ENCODE peak calls at places on chromosomes 1 and 21, in ten cellular contexts. Q, L, J, N, U, X, H, C, E and D are unnamed samples. For H3K4me1, the result is how much of the 10 kb centered on the place peaks cover.

GRCh38 chr1:208047476-208047934 is 136.6 kb upstream of the CD34 start:
- DNase-seq in N (no peak), X (no peak), C (no peak), Q (peak), H (no peak), U (no peak), J (no peak), E (peak), L (peak), D (no peak)

GRCh38 chr1:93694039-93694438 is 12.4 kb upstream of the BCAR3 start:
- DNase-seq in N (no peak), L (no peak), C (no peak), J (no peak), H (no peak), Q (no peak), X (no peak), E (no peak), U (no peak), D (no peak)

GRCh38 chr1:219041819-219042218 is 131.9 kb upstream of the LYPLAL1 start:
- DNase-seq in X (no peak), J (no peak), L (no peak), C (no peak), N (no peak), U (no peak), H (no peak), E (no peak), Q (no peak), D (no peak)

GRCh38 chr1:149846042-149846441 is 53.3 kb upstream of the BOLA1 start:
- DNase-seq in U (no peak), Q (no peak), L (no peak), N (no peak), H (no peak), C (peak), E (no peak), X (no peak), J (no peak), D (peak)

GRCh38 chr21:42276526-42277154 is 38.6 kb downstream of the TFF3 start:
- DNase-seq in E (no peak), J (no peak), H (no peak), U (no peak), Q (no peak), N (no peak), X (no peak), C (no peak), L (no peak), D (no peak)

GRCh38 chr1:115677570-115677969 is 35.8 kb downstream of the VANGL1 start:
- DNase-seq in J (no peak), C (peak), N (no peak), Q (no peak), L (no peak), X (no peak), U (no peak), H (no peak), E (no peak), D (no peak)

GRCh38 chr1:173224280-173224886 is 17.3 kb upstream of the TNFSF4 start:
- DNase-seq in E (no peak), J (no peak), L (no peak), Q (no peak), N (no peak), H (no peak), C (no peak), X (no peak), U (no peak), D (no peak)

GRCh38 chr1:236877661-236878060 is 82.6 kb downstream of the MTR start:
- DNase-seq in Q (no peak), J (no peak), X (no peak), H (no peak), C (no peak), N (no peak), U (no peak), L (no peak), E (no peak), D (no peak)

GRCh38 chr1:2368053-2368744 is 23.2 kb downstream of the MORN1 start:
- DNase-seq in U (no peak), J (no peak), E (no peak), C (no peak), H (no peak), Q (no peak), X (no peak), N (no peak), L (no peak), D (no peak)

GRCh38 chr1:47931395-47931794 is 65.8 kb downstream of the TRABD2B start:
- DNase-seq in N (no peak), X (no peak), Q (no peak), H (peak), C (no peak), U (no peak), J (no peak), L (no peak), E (no peak), D (no peak)

GRCh38 chr1:200207711-200208126 is 180.2 kb downstream of the NR5A2 start:
- DNase-seq in X (no peak), L (no peak), U (no peak), E (no peak), N (no peak), H (no peak), Q (no peak), J (no peak), C (no peak), D (no peak)

GRCh38 chr1:160460683-160461287 is 60.4 kb downstream of the VANGL2 start:
- DNase-seq in X (no peak), C (no peak), J (no peak), N (no peak), L (no peak), U (no peak), E (no peak), Q (no peak), H (no peak), D (no peak)

GRCh38 chr1:41434748-41435449 is 49.6 kb downstream of the EDN2 start:
- DNase-seq in C (no peak), H (no peak), N (no peak), X (no peak), E (no peak), L (no peak), J (no peak), Q (no peak), U (no peak), D (no peak)

GRCh38 chr1:117365350-117366280 is 1.6 kb upstream of the MAN1A2 start:
- DNase-seq in X (no peak), H (peak), E (no peak), C (no peak), Q (no peak), L (no peak), U (no peak), N (no peak), J (no peak), D (peak)

GRCh38 chr1:151486557-151486956 is 24.6 kb upstream of the CGN start:
- DNase-seq in J (no peak), X (no peak), N (no peak), C (no peak), E (no peak), U (no peak), L (no peak), H (no peak), Q (no peak), D (no peak)

GRCh38 chr1:9494936-9495758 is 44.1 kb upstream of the SLC25A33 start:
- DNase-seq in X (peak), Q (peak), J (peak), E (peak), C (peak), L (peak), H (peak), N (peak), U (peak), D (peak)

GRCh38 chr1:62905309-62905708 is 121.4 kb downstream of the ATG4C start:
- DNase-seq in J (no peak), Q (no peak), N (no peak), H (no peak), X (no peak), U (no peak), E (no peak), C (no peak), L (no peak), D (no peak)

GRCh38 chr1:114139540-114139939 is 14.1 kb downstream of the SYT6 start:
- DNase-seq in E (no peak), L (no peak), H (no peak), Q (no peak), X (no peak), J (no peak), U (no peak), C (no peak), N (no peak), D (no peak)

GRCh38 chr1:220789532-220790147 is 2.9 kb downstream of the MTARC1 start:
- DNase-seq in J (no peak), L (no peak), C (no peak), X (no peak), N (no peak), Q (no peak), H (no peak), U (no peak), E (no peak), D (no peak)

GRCh38 chr1:41286992-41287391 is 44.9 kb upstream of the SCMH1 start:
- DNase-seq in U (no peak), N (no peak), L (no peak), C (no peak), E (no peak), H (no peak), J (no peak), Q (no peak), X (no peak), D (no peak)

GRCh38 chr1:8598060-8598724 is 219.2 kb downstream of the RERE start:
- DNase-seq in E (no peak), J (no peak), N (no peak), H (peak), X (no peak), Q (no peak), U (no peak), L (peak), C (peak), D (peak)

GRCh38 chr1:112034277-112034676 is 44.8 kb upstream of the KCND3 start:
- DNase-seq in E (no peak), X (no peak), J (no peak), U (no peak), Q (no peak), C (no peak), N (no peak), L (no peak), H (no peak), D (no peak)

GRCh38 chr1:173332026-173332425 is 124.9 kb upstream of the TNFSF4 start:
- DNase-seq in N (no peak), Q (no peak), H (no peak), X (no peak), C (no peak), L (peak), J (no peak), E (no peak), U (no peak), D (no peak)

GRCh38 chr1:42949312-42950145 is 9.1 kb downstream of the SLC2A1 start:
- DNase-seq in C (no peak), J (no peak), X (no peak), H (no peak), Q (no peak), U (no peak), N (no peak), E (no peak), L (no peak), D (no peak)

GRCh38 chr1:63413394-63413793 is 46.0 kb downstream of the ALG6 start:
- DNase-seq in J (no peak), X (no peak), E (no peak), L (no peak), H (peak), N (no peak), Q (no peak), C (no peak), U (no peak), D (no peak)

GRCh38 chr1:53477626-53478025 is 18.4 kb downstream of the DMRTB1 start:
- DNase-seq in C (no peak), X (no peak), N (no peak), J (no peak), Q (no peak), H (no peak), U (no peak), L (no peak), E (no peak), D (no peak)

GRCh38 chr1:182629674-182630073 is 25.5 kb upstream of the RGS16 start:
- DNase-seq in E (no peak), H (no peak), N (peak), L (no peak), Q (no peak), C (peak), X (peak), U (no peak), J (no peak), D (no peak)

GRCh38 chr1:226476657-226477319 is 68.9 kb upstream of the PARP1 start:
- DNase-seq in N (no peak), U (no peak), E (no peak), X (no peak), Q (no peak), H (no peak), L (no peak), C (no peak), J (no peak), D (no peak)

GRCh38 chr1:154190550-154190949 is 1.4 kb downstream of the TPM3 start:
- DNase-seq in L (no peak), E (no peak), H (no peak), X (no peak), C (no peak), U (no peak), J (no peak), N (no peak), Q (no peak), D (no peak)

GRCh38 chr1:5915587-5916571 is 76.3 kb downstream of the NPHP4 start:
- DNase-seq in C (peak), Q (no peak), U (peak), L (no peak), H (peak), X (no peak), J (no peak), N (no peak), E (no peak), D (no peak)

GRCh38 chr1:23525558-23526174 is 5.4 kb downstream of the E2F2 start:
- DNase-seq in C (no peak), E (no peak), H (peak), X (no peak), Q (no peak), J (no peak), U (no peak), N (no peak), L (no peak), D (no peak)

GRCh38 chr1:235423214-235423652 is 56.0 kb downstream of the TBCE start:
- DNase-seq in E (no peak), J (no peak), C (no peak), H (no peak), U (no peak), L (no peak), Q (no peak), N (no peak), X (no peak), D (no peak)

GRCh38 chr1:2822621-2823145 is 21.2 kb upstream of the TTC34 start:
- DNase-seq in E (no peak), N (no peak), J (no peak), X (no peak), L (no peak), Q (peak), C (no peak), U (no peak), H (no peak), D (no peak)

GRCh38 chr1:190477687-190478192 is at the start of gene BRINP3:
- DNase-seq in C (no peak), H (peak), L (no peak), E (no peak), U (no peak), N (no peak), J (no peak), X (no peak), Q (no peak), D (no peak)

GRCh38 chr1:20486457-20487235 is 636 bp upstream of the CAMK2N1 start:
- DNase-seq in C (peak), E (no peak), J (peak), H (peak), N (no peak), L (peak), U (peak), X (no peak), Q (peak), D (peak)

GRCh38 chr21:45590246-45590725 is 48.0 kb upstream of the SLC19A1 start:
- DNase-seq in X (peak), E (peak), J (no peak), U (peak), Q (peak), H (peak), C (peak), L (peak), N (peak), D (no peak)

GRCh38 chr1:186212574-186213224 is 162.4 kb downstream of the TPR start:
- DNase-seq in H (peak), U (peak), X (no peak), L (no peak), Q (no peak), E (no peak), J (peak), N (no peak), C (peak), D (peak)

GRCh38 chr21:30990514-30991304 is 47.6 kb downstream of the KRTAP19-8 start:
- DNase-seq in L (no peak), X (no peak), H (no peak), J (no peak), C (peak), U (no peak), E (no peak), Q (no peak), N (no peak), D (no peak)

GRCh38 chr1:44735992-44736391 is 3.6 kb upstream of the KIF2C start:
- DNase-seq in J (no peak), X (no peak), U (no peak), C (no peak), L (no peak), E (no peak), H (no peak), Q (no peak), N (no peak), D (no peak)

GRCh38 chr1:44733365-44733764 is 2.4 kb upstream of the RNU5D-1 start:
- DNase-seq in L (no peak), J (no peak), X (no peak), U (no peak), N (no peak), H (no peak), Q (no peak), E (no peak), C (no peak), D (no peak)

GRCh38 chr1:44725309-44725698 is 5.7 kb downstream of the RNU5D-1 start:
- DNase-seq in E (no peak), C (no peak), N (no peak), X (no peak), L (no peak), J (no peak), Q (no peak), U (no peak), H (no peak), D (no peak)

GRCh38 chr1:44733784-44734183 is 2.8 kb upstream of the RNU5D-1 start:
- DNase-seq in C (no peak), J (no peak), Q (no peak), N (no peak), E (no peak), U (no peak), X (no peak), H (no peak), L (no peak), D (no peak)

DNA sequence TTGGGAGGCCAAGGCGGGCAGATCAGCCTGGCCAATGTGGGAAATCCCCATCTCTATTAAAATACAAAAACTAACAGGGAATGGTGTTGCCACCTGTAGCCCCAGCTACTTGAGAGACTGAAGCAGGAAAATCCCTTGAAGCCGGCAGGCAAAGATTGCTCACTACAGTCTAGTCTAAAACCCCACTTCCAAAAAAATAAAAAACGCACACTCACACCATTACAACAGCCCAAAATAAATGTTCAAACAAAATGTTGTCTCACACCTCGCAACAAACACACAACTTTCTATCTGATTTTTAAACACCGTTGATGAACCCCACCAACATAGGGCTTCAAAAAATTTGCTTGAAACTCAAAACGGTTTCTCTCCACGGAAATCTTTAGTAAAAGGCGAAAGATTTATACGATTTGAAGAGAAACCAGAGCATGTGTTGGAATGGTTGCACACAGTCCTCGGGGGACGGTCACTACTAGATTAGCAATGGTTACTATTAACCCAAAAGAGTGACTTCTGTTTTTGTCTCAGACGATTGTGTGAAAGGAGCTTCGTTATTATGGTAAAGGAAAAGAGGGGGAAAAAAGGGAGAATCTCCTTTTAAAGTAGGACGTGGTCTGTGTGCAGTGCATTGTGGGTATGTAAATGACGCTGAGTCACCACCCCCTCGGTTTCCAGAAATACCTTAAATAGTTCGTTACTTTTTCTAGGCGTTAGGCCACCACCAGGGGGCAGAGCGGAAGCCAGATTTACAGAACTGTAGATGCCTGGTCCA is at the start of gene RNU5D-1:
- DNase-seq in Q (peak), C (peak), U (peak), H (peak), N (peak), L (peak), J (peak), E (peak), X (peak), D (peak)
- H3K4me1 ChIP-seq in Q (under half), C (under half), U (under half), H (under half), N (under half), L (under half), J (under half), E (under half), X (under half), D (under half)

DNA sequence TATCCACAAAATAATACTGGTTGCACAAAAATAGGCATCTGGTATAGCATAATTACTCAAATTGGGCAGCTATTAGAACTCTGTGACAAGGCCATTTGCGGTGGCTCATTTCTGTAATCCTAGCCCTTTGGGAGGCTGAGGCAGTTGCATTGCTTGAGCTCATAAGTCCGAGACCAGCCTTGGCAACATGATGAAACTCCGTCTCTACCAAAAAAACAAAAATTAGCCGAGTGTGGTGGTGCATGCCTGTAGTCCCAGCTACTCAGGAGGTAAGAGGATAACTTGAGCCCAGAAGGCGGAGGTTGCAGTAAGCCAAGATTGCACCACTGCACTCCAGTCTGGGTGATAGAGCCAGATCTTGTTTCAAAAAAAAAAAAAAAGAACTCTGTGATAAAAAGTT is 36.7 kb downstream of the PLPP3 start:
- DNase-seq in H (no peak), Q (no peak), C (no peak), N (no peak), U (no peak), J (no peak), E (no peak), L (no peak), X (no peak), D (no peak)
- H3K4me1 ChIP-seq in H (under half), Q (half or more), C (under half), N (under half), U (under half), J (under half), E (under half), L (half or more), X (under half), D (under half)

GRCh38 chr1:162145280-162145965 is 75.9 kb downstream of the NOS1AP start:
- DNase-seq in J (peak), L (no peak), E (no peak), N (no peak), H (peak), X (no peak), C (peak), Q (no peak), U (no peak), D (no peak)

GRCh38 chr1:162150112-162150511 is 80.6 kb downstream of the NOS1AP start:
- DNase-seq in H (no peak), L (no peak), Q (no peak), E (no peak), N (no peak), C (no peak), J (no peak), X (no peak), U (no peak), D (no peak)

GRCh38 chr1:162145966-162146696 is 76.6 kb downstream of the NOS1AP start:
- DNase-seq in N (no peak), Q (no peak), J (no peak), U (no peak), C (peak), E (no peak), X (no peak), H (no peak), L (no peak), D (no peak)

GRCh38 chr1:162144853-162145252 is 75.4 kb downstream of the NOS1AP start:
- DNase-seq in H (no peak), X (no peak), N (no peak), Q (no peak), U (no peak), C (peak), J (peak), L (no peak), E (no peak), D (no peak)

DNA sequence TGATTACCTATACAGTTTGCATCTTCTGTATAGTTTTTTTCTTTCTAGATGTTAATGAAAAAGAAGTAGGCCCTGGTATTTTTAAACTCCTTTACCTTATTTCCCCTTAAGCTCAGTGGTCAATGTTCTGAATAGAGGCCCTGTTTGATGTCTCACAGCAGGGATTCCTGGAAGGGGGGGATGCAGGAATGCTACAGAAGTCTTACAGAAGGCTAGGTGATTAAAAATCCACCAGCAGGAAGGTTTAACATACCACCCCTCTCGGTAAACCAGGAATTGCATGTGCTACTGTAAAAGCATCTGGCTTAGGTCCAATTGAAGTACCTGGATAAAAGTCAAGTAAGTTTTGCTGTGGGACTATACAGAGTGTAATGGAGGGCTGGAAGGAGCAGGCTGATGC is 78.3 kb downstream of the NOS1AP start:
- DNase-seq in L (no peak), Q (no peak), X (no peak), U (no peak), N (no peak), H (no peak), J (peak), E (no peak), C (peak), D (no peak)
- H3K4me1 ChIP-seq in L (under half), Q (under half), X (under half), U (under half), N (under half), H (under half), J (under half), E (under half), C (half or more), D (under half)

GRCh38 chr1:82445132-82445531 is 644.4 kb downstream of the ADGRL2 start:
- DNase-seq in Q (no peak), N (no peak), J (no peak), E (no peak), H (no peak), U (no peak), X (no peak), L (no peak), C (no peak), D (no peak)
- H3K4me1 ChIP-seq in Q (under half), N (under half), J (under half), E (under half), H (under half), U (under half), X (under half), L (under half), C (under half), D (under half)